ENCODE peak calls at places on chromosomes 16 and 17, in ten cellular contexts. One of them, this sample, is unnamed. For H3K4me1, the result is how much of the 10 kb centered on the place peaks cover.

GRCh38 chr17:49290690-49291326 is 60.2 kb upstream of the PHOSPHO1 start:
- DNase-seq in hepatocyte: peak
- DNase-seq in heart right ventricle: no peak
- DNase-seq in cardiac muscle cell: peak
- DNase-seq in aorta: no peak
- DNase-seq in iPS DF 6.9: no peak
- DNase-seq in tibial nerve: no peak
- DNase-seq in GM23248: peak
- DNase-seq in psoas muscle: no peak
- DNase-seq in MM.1S: no peak
- DNase-seq in this sample: no peak

GRCh38 chr16:17245727-17246576 is 224.8 kb downstream of the XYLT1 start:
- DNase-seq in hepatocyte: no peak
- DNase-seq in heart right ventricle: no peak
- DNase-seq in cardiac muscle cell: no peak
- DNase-seq in aorta: no peak
- DNase-seq in iPS DF 6.9: no peak
- DNase-seq in tibial nerve: no peak
- DNase-seq in GM23248: no peak
- DNase-seq in psoas muscle: no peak
- DNase-seq in MM.1S: no peak
- DNase-seq in this sample: no peak

GRCh38 chr16:28844226-28844885 is 1.8 kb downstream of the TUFM start:
- DNase-seq in hepatocyte: no peak
- DNase-seq in heart right ventricle: no peak
- DNase-seq in cardiac muscle cell: no peak
- DNase-seq in aorta: no peak
- DNase-seq in iPS DF 6.9: no peak
- DNase-seq in tibial nerve: no peak
- DNase-seq in GM23248: no peak
- DNase-seq in psoas muscle: no peak
- DNase-seq in MM.1S: no peak
- DNase-seq in this sample: no peak

GRCh38 chr16:20781697-20782096 is 17.9 kb downstream of the ACSM3 start:
- DNase-seq in hepatocyte: no peak
- DNase-seq in heart right ventricle: no peak
- DNase-seq in cardiac muscle cell: no peak
- DNase-seq in aorta: no peak
- DNase-seq in iPS DF 6.9: no peak
- DNase-seq in tibial nerve: no peak
- DNase-seq in GM23248: no peak
- DNase-seq in psoas muscle: no peak
- DNase-seq in MM.1S: no peak
- DNase-seq in this sample: no peak

GRCh38 chr17:76153640-76154039 is 12.6 kb upstream of the FOXJ1 start:
- DNase-seq in hepatocyte: no peak
- DNase-seq in heart right ventricle: no peak
- DNase-seq in cardiac muscle cell: no peak
- DNase-seq in aorta: no peak
- DNase-seq in iPS DF 6.9: no peak
- DNase-seq in tibial nerve: no peak
- DNase-seq in GM23248: peak
- DNase-seq in psoas muscle: no peak
- DNase-seq in MM.1S: no peak
- DNase-seq in this sample: no peak

GRCh38 chr17:64155751-64156544 is 26.0 kb upstream of the ERN1 start:
- DNase-seq in hepatocyte: no peak
- DNase-seq in heart right ventricle: peak
- DNase-seq in cardiac muscle cell: no peak
- DNase-seq in aorta: no peak
- DNase-seq in iPS DF 6.9: no peak
- DNase-seq in tibial nerve: peak
- DNase-seq in GM23248: peak
- DNase-seq in psoas muscle: peak
- DNase-seq in MM.1S: no peak
- DNase-seq in this sample: peak

GRCh38 chr17:30975042-30975820 is 4.4 kb downstream of the RNF135 start:
- DNase-seq in hepatocyte: no peak
- DNase-seq in heart right ventricle: no peak
- DNase-seq in cardiac muscle cell: no peak
- DNase-seq in aorta: peak
- DNase-seq in iPS DF 6.9: no peak
- DNase-seq in tibial nerve: no peak
- DNase-seq in GM23248: no peak
- DNase-seq in psoas muscle: no peak
- DNase-seq in MM.1S: no peak
- DNase-seq in this sample: no peak

GRCh38 chr17:40341808-40342574 is 22.5 kb downstream of the GJD3 start:
- DNase-seq in hepatocyte: peak
- DNase-seq in heart right ventricle: peak
- DNase-seq in cardiac muscle cell: peak
- DNase-seq in aorta: peak
- DNase-seq in iPS DF 6.9: no peak
- DNase-seq in tibial nerve: peak
- DNase-seq in GM23248: peak
- DNase-seq in psoas muscle: peak
- DNase-seq in MM.1S: no peak
- DNase-seq in this sample: peak

DNA sequence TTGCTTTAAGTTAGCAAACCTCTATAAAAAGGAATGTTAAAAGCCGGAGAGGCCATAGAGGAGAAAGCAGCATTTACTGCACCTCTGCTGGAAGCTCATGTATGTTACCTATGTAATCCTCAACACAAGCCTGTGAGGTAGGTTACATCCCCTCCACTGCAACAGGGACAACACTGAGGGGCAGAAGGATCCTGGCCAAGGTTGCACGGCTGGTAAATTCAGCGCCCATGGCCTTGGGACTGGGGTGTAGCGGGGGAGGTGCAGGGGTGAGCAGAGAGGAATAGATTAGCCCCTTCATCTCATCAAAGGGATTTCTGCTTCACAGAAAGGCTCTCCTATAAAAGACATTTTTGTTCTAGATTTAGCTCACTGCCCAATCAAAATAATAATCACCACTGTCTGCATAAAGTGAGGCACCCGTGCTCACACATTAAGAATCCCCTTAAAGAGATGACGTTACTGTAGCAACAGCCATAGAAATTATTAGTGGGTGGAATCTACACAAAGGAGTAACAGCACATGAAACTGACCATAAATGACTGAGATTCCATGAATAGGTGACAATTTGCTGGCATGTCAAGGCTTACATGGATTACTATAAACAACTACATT is 3.3 kb downstream of the ZCCHC14 start:
- DNase-seq in hepatocyte: no peak
- DNase-seq in heart right ventricle: no peak
- DNase-seq in cardiac muscle cell: no peak
- DNase-seq in aorta: no peak
- DNase-seq in iPS DF 6.9: no peak
- DNase-seq in tibial nerve: no peak
- DNase-seq in GM23248: peak
- DNase-seq in psoas muscle: no peak
- DNase-seq in MM.1S: no peak
- DNase-seq in this sample: no peak
- H3K4me1 ChIP-seq in hepatocyte: under half
- H3K4me1 ChIP-seq in heart right ventricle: half or more
- H3K4me1 ChIP-seq in cardiac muscle cell: under half
- H3K4me1 ChIP-seq in aorta: under half
- H3K4me1 ChIP-seq in iPS DF 6.9: under half
- H3K4me1 ChIP-seq in tibial nerve: half or more
- H3K4me1 ChIP-seq in GM23248: half or more
- H3K4me1 ChIP-seq in psoas muscle: half or more
- H3K4me1 ChIP-seq in MM.1S: under half
- H3K4me1 ChIP-seq in this sample: half or more

GRCh38 chr17:57624390-57624789 is 120.7 kb downstream of the CCDC182 start:
- DNase-seq in hepatocyte: no peak
- DNase-seq in heart right ventricle: no peak
- DNase-seq in cardiac muscle cell: no peak
- DNase-seq in aorta: peak
- DNase-seq in iPS DF 6.9: no peak
- DNase-seq in tibial nerve: no peak
- DNase-seq in GM23248: no peak
- DNase-seq in psoas muscle: no peak
- DNase-seq in MM.1S: no peak
- DNase-seq in this sample: no peak

GRCh38 chr17:57627591-57627990 is 117.5 kb downstream of the CCDC182 start:
- DNase-seq in hepatocyte: no peak
- DNase-seq in heart right ventricle: no peak
- DNase-seq in cardiac muscle cell: no peak
- DNase-seq in aorta: no peak
- DNase-seq in iPS DF 6.9: no peak
- DNase-seq in tibial nerve: no peak
- DNase-seq in GM23248: no peak
- DNase-seq in psoas muscle: no peak
- DNase-seq in MM.1S: no peak
- DNase-seq in this sample: no peak

GRCh38 chr17:57626520-57627210 is 118.4 kb downstream of the CCDC182 start:
- DNase-seq in hepatocyte: no peak
- DNase-seq in heart right ventricle: no peak
- DNase-seq in cardiac muscle cell: no peak
- DNase-seq in aorta: no peak
- DNase-seq in iPS DF 6.9: no peak
- DNase-seq in tibial nerve: no peak
- DNase-seq in GM23248: no peak
- DNase-seq in psoas muscle: no peak
- DNase-seq in MM.1S: no peak
- DNase-seq in this sample: no peak

GRCh38 chr17:57625511-57625910 is 119.6 kb downstream of the CCDC182 start:
- DNase-seq in hepatocyte: no peak
- DNase-seq in heart right ventricle: no peak
- DNase-seq in cardiac muscle cell: no peak
- DNase-seq in aorta: no peak
- DNase-seq in iPS DF 6.9: no peak
- DNase-seq in tibial nerve: no peak
- DNase-seq in GM23248: no peak
- DNase-seq in psoas muscle: no peak
- DNase-seq in MM.1S: no peak
- DNase-seq in this sample: no peak

DNA sequence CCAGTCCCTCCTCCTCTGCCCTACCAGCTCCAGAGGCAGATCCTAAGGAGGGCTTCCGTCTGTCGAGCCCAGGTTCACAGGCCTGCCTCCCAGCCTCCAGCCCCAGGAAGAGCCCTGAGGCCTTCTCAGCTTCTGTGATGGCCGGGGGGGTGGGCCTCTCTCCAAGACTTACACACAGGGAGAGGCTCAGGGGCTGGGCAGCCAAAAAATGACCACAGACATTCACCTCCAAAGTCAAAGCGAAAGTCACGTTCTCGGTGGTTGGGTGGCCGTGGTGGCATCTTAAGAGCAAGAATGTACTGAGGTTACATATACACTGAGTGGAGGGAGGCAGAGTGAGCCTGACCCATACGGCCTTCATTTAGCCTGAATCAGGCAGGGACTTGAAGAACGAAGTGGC is 119.1 kb downstream of the CCDC182 start:
- DNase-seq in hepatocyte: no peak
- DNase-seq in heart right ventricle: no peak
- DNase-seq in cardiac muscle cell: no peak
- DNase-seq in aorta: no peak
- DNase-seq in iPS DF 6.9: no peak
- DNase-seq in tibial nerve: no peak
- DNase-seq in GM23248: no peak
- DNase-seq in psoas muscle: no peak
- DNase-seq in MM.1S: no peak
- DNase-seq in this sample: no peak
- H3K4me1 ChIP-seq in hepatocyte: under half
- H3K4me1 ChIP-seq in heart right ventricle: under half
- H3K4me1 ChIP-seq in cardiac muscle cell: under half
- H3K4me1 ChIP-seq in aorta: under half
- H3K4me1 ChIP-seq in iPS DF 6.9: under half
- H3K4me1 ChIP-seq in tibial nerve: under half
- H3K4me1 ChIP-seq in GM23248: under half
- H3K4me1 ChIP-seq in psoas muscle: under half
- H3K4me1 ChIP-seq in MM.1S: under half
- H3K4me1 ChIP-seq in this sample: under half

GRCh38 chr16:67226295-67226803 is 581 bp upstream of the TMEM208 start:
- DNase-seq in hepatocyte: no peak
- DNase-seq in heart right ventricle: no peak
- DNase-seq in cardiac muscle cell: no peak
- DNase-seq in aorta: no peak
- DNase-seq in iPS DF 6.9: no peak
- DNase-seq in tibial nerve: no peak
- DNase-seq in GM23248: peak
- DNase-seq in psoas muscle: no peak
- DNase-seq in MM.1S: no peak
- DNase-seq in this sample: peak

GRCh38 chr16:67227567-67227921 is 614 bp downstream of the TMEM208 start:
- DNase-seq in hepatocyte: no peak
- DNase-seq in heart right ventricle: no peak
- DNase-seq in cardiac muscle cell: no peak
- DNase-seq in aorta: no peak
- DNase-seq in iPS DF 6.9: no peak
- DNase-seq in tibial nerve: no peak
- DNase-seq in GM23248: peak
- DNase-seq in psoas muscle: no peak
- DNase-seq in MM.1S: no peak
- DNase-seq in this sample: peak

GRCh38 chr16:67226804-67227566 is at the start of gene TMEM208:
- DNase-seq in hepatocyte: peak
- DNase-seq in heart right ventricle: peak
- DNase-seq in cardiac muscle cell: peak
- DNase-seq in aorta: peak
- DNase-seq in iPS DF 6.9: peak
- DNase-seq in tibial nerve: peak
- DNase-seq in GM23248: peak
- DNase-seq in psoas muscle: peak
- DNase-seq in MM.1S: peak
- DNase-seq in this sample: peak

GRCh38 chr16:67228034-67228785 is 1.3 kb downstream of the TMEM208 start:
- DNase-seq in hepatocyte: no peak
- DNase-seq in heart right ventricle: no peak
- DNase-seq in cardiac muscle cell: no peak
- DNase-seq in aorta: no peak
- DNase-seq in iPS DF 6.9: no peak
- DNase-seq in tibial nerve: no peak
- DNase-seq in GM23248: no peak
- DNase-seq in psoas muscle: no peak
- DNase-seq in MM.1S: no peak
- DNase-seq in this sample: no peak

GRCh38 chr16:67223992-67224391 is 2.9 kb upstream of the TMEM208 start:
- DNase-seq in hepatocyte: no peak
- DNase-seq in heart right ventricle: no peak
- DNase-seq in cardiac muscle cell: no peak
- DNase-seq in aorta: no peak
- DNase-seq in iPS DF 6.9: no peak
- DNase-seq in tibial nerve: no peak
- DNase-seq in GM23248: no peak
- DNase-seq in psoas muscle: no peak
- DNase-seq in MM.1S: no peak
- DNase-seq in this sample: no peak
- H3K4me1 ChIP-seq in hepatocyte: under half
- H3K4me1 ChIP-seq in heart right ventricle: under half
- H3K4me1 ChIP-seq in cardiac muscle cell: under half
- H3K4me1 ChIP-seq in aorta: under half
- H3K4me1 ChIP-seq in iPS DF 6.9: under half
- H3K4me1 ChIP-seq in tibial nerve: under half
- H3K4me1 ChIP-seq in GM23248: under half
- H3K4me1 ChIP-seq in psoas muscle: under half
- H3K4me1 ChIP-seq in MM.1S: under half
- H3K4me1 ChIP-seq in this sample: under half

DNA sequence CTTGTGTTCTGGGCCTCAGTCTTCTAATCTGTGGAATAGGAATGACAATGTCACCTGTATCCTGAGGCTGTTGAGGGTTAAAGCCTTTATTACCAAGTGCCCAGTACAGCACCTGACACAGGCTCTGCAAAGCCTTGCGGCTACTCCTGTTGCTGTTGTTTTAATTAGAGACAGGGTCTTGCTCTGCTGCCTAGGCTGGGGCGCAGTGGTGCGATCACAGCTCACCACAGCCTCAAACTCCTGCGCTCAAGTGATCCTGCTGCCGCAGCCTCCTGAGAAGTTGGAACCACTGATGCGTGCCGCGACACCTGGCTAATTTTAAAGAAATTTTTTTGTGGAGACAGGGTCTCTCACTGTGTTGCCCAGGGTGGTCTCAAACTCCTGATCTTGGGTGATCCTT is 5.4 kb downstream of the GSE1 start:
- DNase-seq in hepatocyte: no peak
- DNase-seq in heart right ventricle: no peak
- DNase-seq in cardiac muscle cell: no peak
- DNase-seq in aorta: no peak
- DNase-seq in iPS DF 6.9: no peak
- DNase-seq in tibial nerve: no peak
- DNase-seq in GM23248: no peak
- DNase-seq in psoas muscle: no peak
- DNase-seq in MM.1S: no peak
- DNase-seq in this sample: no peak
- H3K4me1 ChIP-seq in hepatocyte: under half
- H3K4me1 ChIP-seq in heart right ventricle: under half
- H3K4me1 ChIP-seq in cardiac muscle cell: under half
- H3K4me1 ChIP-seq in aorta: under half
- H3K4me1 ChIP-seq in iPS DF 6.9: under half
- H3K4me1 ChIP-seq in tibial nerve: under half
- H3K4me1 ChIP-seq in GM23248: under half
- H3K4me1 ChIP-seq in psoas muscle: half or more
- H3K4me1 ChIP-seq in MM.1S: under half
- H3K4me1 ChIP-seq in this sample: half or more

This sample was measured in gastrocnemius medialis.